ENCODE peak calls at places on chromosomes 5 and 9, in six cellular contexts. Z is fibroblast of mammary gland, T is HepG2, V is coronary artery, P is retinal pigment epithelial cell, W is heart left ventricle. A is an unnamed sample.

GRCh38 chr9:7937018-7937417 is 137.4 kb upstream of the DMAC1 start:
- DNase-seq in V (no peak), Z (no peak), P (no peak), T (no peak), W (no peak), A (no peak)

GRCh38 chr5:23071682-23072081 is 218.5 kb upstream of the CDH12 start:
- DNase-seq in T (no peak), Z (no peak), V (no peak), W (no peak), P (no peak), A (no peak)

GRCh38 chr5:78699565-78700143 is 51.1 kb upstream of the LHFPL2 start:
- DNase-seq in P (peak; percentile 71), W (no peak), T (peak; percentile 64), Z (peak; percentile 95), V (no peak), A (peak; percentile 92)

GRCh38 chr9:21854594-21854993 is 52.2 kb downstream of the MTAP start:
- DNase-seq in P (peak; percentile 95), Z (peak; percentile 71), T (peak; percentile 29), V (no peak), W (no peak), A (peak; percentile 65)

GRCh38 chr9:126240835-126241234 is 85.8 kb upstream of the MVB12B start:
- DNase-seq in V (no peak), P (no peak), W (no peak), T (no peak), Z (no peak), A (no peak)

GRCh38 chr5:115453391-115454095 is 91.0 kb downstream of the FEM1C start:
- DNase-seq in T (no peak), W (no peak), Z (no peak), P (no peak), V (no peak), A (no peak)

GRCh38 chr9:6676254-6676928 is 30.9 kb upstream of the GLDC start:
- DNase-seq in W (no peak), Z (no peak), T (no peak), V (no peak), P (no peak), A (no peak)

GRCh38 chr9:3464033-3464638 is 61.7 kb downstream of the RFX3 start:
- DNase-seq in P (no peak), V (no peak), Z (peak; percentile 61), W (no peak), T (no peak), A (no peak)

GRCh38 chr5:109705596-109705995 is 15.9 kb downstream of the MAN2A1 start:
- DNase-seq in W (no peak), Z (peak; percentile 35), V (no peak), P (no peak), T (no peak), A (peak; percentile 45)

GRCh38 chr9:101375546-101375945 is 9.3 kb downstream of the BAAT start:
- DNase-seq in T (no peak), V (no peak), Z (peak; percentile 40), P (no peak), W (no peak), A (no peak)
- H3K4me3 ChIP-seq in T (no peak overlapping the region), V (no peak overlapping the region), Z (peak overlapping the region; percentile 48), P (no peak overlapping the region), W (no peak overlapping the region), A (no peak overlapping the region)

DNA sequence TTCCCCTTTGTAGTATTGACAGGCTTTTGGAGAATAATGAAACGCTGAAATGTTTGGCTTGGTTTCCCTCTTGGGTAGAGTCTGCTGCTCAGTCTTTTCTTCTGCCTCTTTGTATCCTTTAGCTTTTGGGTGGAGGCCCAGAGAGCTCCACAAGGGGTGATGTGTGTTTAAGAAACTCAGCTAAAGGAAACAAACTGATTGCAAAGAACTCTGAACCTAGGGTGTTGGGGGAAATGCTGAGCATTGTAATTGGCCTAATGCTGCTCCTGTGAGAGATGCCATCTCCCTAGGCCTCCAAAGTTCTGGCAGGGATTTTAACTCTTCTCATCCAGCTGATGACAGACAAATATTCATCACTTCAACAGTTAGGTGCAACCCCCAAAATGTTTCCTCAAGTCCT is 30.7 kb upstream of the ZSWIM6 start:
- DNase-seq in P (no peak), Z (peak; percentile 76), W (no peak), T (no peak), V (no peak), A (peak; percentile 85)
- TF ChIP-seq CTCF in P (no peak), Z (peak; percentile 10), W (no peak), T (no peak), V (peak; percentile 8), A (no peak)

GRCh38 chr9:121700165-121700830 is 48.9 kb downstream of the DAB2IP start:
- DNase-seq in Z (peak; percentile 48), P (no peak), T (no peak), V (no peak), W (peak; percentile 87), A (peak; percentile 49)
- H3K4me3 ChIP-seq in Z (peak overlapping the region; percentile 56), P (peak overlapping the region; percentile 62), T (no peak overlapping the region), V (peak overlapping the region; percentile 82), W (peak overlapping the region; percentile 63), A (peak overlapping the region; percentile 65)

DNA sequence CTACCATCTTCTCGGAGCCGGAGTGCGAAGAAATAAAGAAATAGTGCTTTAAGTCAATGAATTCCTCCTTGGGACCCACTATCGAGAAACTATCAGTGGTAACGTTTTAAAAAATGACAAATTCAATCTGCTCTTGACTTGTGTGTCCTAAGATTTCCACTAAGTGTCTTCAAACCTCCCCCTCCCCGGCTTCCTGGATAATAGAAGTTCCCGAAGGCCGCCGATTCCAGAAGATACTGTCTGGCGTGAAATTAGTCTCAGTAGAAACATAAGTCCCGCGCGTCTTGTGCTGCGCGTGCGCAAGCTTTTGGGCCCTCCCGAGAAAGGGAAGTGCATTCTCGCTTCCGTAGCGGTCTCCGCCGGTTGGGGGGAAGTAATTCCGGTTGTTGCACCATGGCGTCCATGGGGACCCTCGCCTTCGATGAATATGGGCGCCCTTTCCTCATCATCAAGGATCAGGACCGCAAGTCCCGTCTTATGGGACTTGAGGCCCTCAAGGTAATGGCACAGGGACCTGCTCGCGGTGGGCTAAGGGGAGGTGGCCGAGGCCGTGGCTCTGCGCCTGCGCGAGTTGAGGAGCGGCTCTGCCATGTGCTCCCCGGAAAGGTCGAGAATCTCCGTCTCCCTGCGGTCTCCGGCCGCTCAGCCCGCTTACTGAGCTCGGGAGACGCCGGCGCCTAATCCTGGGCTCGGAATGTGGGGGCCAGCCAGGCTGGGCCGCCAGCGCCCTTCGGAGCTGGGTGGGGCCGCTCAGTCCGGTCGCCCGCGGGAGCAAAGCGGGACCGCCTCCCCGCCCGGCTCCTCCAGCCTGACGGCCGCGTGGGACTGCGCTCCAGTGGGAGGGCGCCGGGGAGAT is at the start of gene CCT5:
- DNase-seq in T (peak; percentile 97), P (peak; percentile 95), Z (peak; percentile 99), V (peak; percentile 95), W (peak; percentile 96), A (peak; percentile 99)
- TF ChIP-seq CTCF in T (no peak), P (no peak), Z (no peak), V (no peak), W (no peak), A (no peak)

DNA sequence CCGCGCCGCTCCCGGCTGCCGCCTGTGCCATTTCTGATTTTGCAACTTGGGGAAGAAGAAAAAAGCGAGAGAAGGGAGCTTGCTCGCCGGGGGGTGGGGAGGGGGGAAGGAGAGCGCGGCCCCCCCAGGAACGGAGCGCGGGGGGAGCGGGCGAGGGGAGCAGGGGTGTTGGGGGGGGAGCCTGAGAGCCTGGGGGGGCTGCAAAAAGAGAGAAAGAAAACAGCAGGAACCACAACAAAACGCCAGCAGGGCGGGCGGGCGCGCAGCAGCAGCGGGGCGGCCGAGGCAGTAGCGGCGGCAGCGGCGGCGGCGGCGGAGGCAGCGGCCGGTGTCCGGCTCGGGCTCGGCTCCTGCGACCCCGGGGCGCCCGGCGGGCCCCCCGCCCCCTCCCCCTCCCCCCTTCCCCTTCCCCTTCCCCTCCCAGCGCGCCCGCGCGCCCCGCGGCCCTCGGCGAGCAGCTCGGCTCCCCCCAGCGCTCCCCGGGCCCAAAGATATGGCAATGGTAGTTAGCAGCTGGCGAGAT is 1.6 kb downstream of the NR2F1 start:
- DNase-seq in Z (no peak), V (no peak), P (no peak), T (no peak), W (no peak), A (peak; percentile 25)
- H3K4me3 ChIP-seq in Z (peak overlapping the region; percentile 90), V (peak overlapping the region; percentile 68), P (peak overlapping the region; percentile 93), T (peak overlapping the region; percentile 96), W (peak overlapping the region; percentile 49), A (peak overlapping the region; percentile 76)

GRCh38 chr9:24464321-24464951 is 81.3 kb downstream of the IZUMO3 start:
- DNase-seq in W (no peak), P (peak; percentile 44), V (no peak), Z (peak; percentile 63), T (no peak), A (peak; percentile 78)

GRCh38 chr9:24459898-24460297 is 85.8 kb downstream of the IZUMO3 start:
- DNase-seq in T (no peak), W (no peak), V (no peak), P (peak; percentile 11), Z (no peak), A (no peak)
- TF ChIP-seq CTCF in T (no peak), W (no peak), V (no peak), P (no peak), Z (no peak), A (no peak)

GRCh38 chr9:32825203-32825602 is 41.9 kb downstream of the TMEM215 start:
- DNase-seq in P (no peak), V (no peak), Z (no peak), T (no peak), W (no peak), A (no peak)
- H3K4me3 ChIP-seq in P (no peak overlapping the region), V (no peak overlapping the region), Z (no peak overlapping the region), T (no peak overlapping the region), W (no peak overlapping the region), A (no peak overlapping the region)